ENCODE peak calls at places on chromosomes 1 and 21, in four cellular contexts. G, F, S and J are unnamed samples.

GRCh38 chr1:54813479-54814147 is 12.5 kb upstream of the TTC22 start:
- DNase-seq in G (peak), F (peak), S (no peak), J (no peak)

GRCh38 chr1:36132029-36132428 is 7.0 kb upstream of the COL8A2 start:
- DNase-seq in G (no peak), F (no peak), S (no peak), J (no peak)

GRCh38 chr1:100734716-100735115 is 15.2 kb downstream of the VCAM1 start:
- DNase-seq in G (no peak), F (no peak), S (no peak), J (no peak)

GRCh38 chr1:150410582-150411101 is 46.7 kb downstream of the RPRD2 start:
- DNase-seq in G (no peak), F (no peak), S (no peak), J (no peak)

GRCh38 chr1:20600156-20600555 is 11.3 kb downstream of the CDA start:
- DNase-seq in G (no peak), F (no peak), S (no peak), J (no peak)

GRCh38 chr21:20822559-20823133 is 175.6 kb upstream of the NCAM2 start:
- DNase-seq in G (no peak), F (no peak), S (no peak), J (no peak)

GRCh38 chr1:244779410-244779809 is 56.0 kb upstream of the COX20 start:
- DNase-seq in G (no peak), F (no peak), S (no peak), J (no peak)

GRCh38 chr1:89358287-89358893 is 5.5 kb upstream of the GBP6 start:
- DNase-seq in G (peak), F (peak), S (peak), J (no peak)

GRCh38 chr1:42523171-42523570 is 60.1 kb downstream of the CCDC30 start:
- DNase-seq in G (no peak), F (no peak), S (no peak), J (no peak)

GRCh38 chr1:232369912-232370311 is 260.0 kb downstream of the SIPA1L2 start:
- DNase-seq in G (no peak), F (no peak), S (no peak), J (no peak)

GRCh38 chr1:114756009-114756892 is 1.5 kb downstream of the CSDE1 start:
- DNase-seq in G (no peak), F (no peak), S (no peak), J (no peak)

GRCh38 chr1:110151175-110151715 is 951 bp downstream of the SLC6A17 start:
- DNase-seq in G (peak), F (no peak), S (no peak), J (no peak)

GRCh38 chr1:1759456-1760344 is 18.6 kb downstream of the NADK start:
- DNase-seq in G (no peak), F (peak), S (no peak), J (no peak)

GRCh38 chr1:107110346-107110745 is 30.5 kb upstream of the NTNG1 start:
- DNase-seq in G (no peak), F (no peak), S (no peak), J (no peak)

GRCh38 chr1:7505871-7506676 is 265.0 kb upstream of the VAMP3 start:
- DNase-seq in G (no peak), F (no peak), S (no peak), J (no peak)
- H3K27ac ChIP-seq in G (no peak), F (no peak), S (no peak), J (no peak)

GRCh38 chr1:52502789-52503188 is 50.1 kb downstream of the TUT4 start:
- DNase-seq in G (no peak), F (no peak), S (no peak), J (no peak)

GRCh38 chr1:52506920-52507546 is 45.9 kb downstream of the TUT4 start:
- DNase-seq in G (no peak), F (no peak), S (no peak), J (no peak)

GRCh38 chr1:52504720-52505119 is 48.2 kb downstream of the TUT4 start:
- DNase-seq in G (no peak), F (no peak), S (no peak), J (no peak)

GRCh38 chr1:52506349-52506748 is 46.5 kb downstream of the TUT4 start:
- DNase-seq in G (no peak), F (no peak), S (no peak), J (no peak)

GRCh38 chr1:52503706-52504105 is 49.2 kb downstream of the TUT4 start:
- DNase-seq in G (no peak), F (no peak), S (no peak), J (no peak)
- H3K27ac ChIP-seq in G (no peak), F (no peak), S (no peak), J (no peak)

DNA sequence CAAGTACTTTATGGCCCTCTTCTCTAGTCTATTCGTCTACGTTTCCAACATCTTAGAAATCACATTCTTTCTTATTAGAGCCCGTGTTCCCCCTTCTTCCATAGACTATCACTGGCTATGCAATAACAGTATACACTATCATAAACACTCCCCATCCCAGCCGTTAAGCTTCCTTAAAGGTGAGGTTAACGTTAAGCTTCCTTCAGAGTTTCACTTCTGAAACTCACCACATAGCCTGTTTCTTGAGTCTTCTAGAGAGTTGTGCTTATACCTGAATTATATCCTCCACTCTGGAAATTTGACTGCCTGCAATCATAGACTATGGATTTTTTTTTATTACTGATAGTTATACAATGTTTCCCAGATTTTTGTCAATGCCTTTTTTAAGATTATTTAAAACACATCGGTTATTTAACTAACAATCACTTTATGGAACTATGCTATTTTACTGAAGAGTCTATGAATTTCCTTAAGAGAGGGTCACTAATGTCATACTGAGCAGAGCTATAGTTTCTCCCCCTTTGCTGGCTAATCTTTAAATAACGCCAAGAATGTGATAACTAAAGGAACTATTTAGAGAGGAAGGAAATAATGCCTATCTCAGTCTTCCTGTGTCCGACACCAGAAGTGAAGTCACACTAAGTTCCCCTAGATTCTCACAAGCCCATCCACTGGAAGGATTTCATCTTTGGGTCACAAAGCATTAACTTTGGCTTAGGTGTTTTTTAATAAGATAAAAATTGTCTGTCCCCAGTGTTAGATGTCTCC is 16.8 kb downstream of the FCER1A start:
- DNase-seq in G (no peak), F (no peak), S (no peak), J (no peak)
- H3K27ac ChIP-seq in G (no peak), F (no peak), S (no peak), J (no peak)

DNA sequence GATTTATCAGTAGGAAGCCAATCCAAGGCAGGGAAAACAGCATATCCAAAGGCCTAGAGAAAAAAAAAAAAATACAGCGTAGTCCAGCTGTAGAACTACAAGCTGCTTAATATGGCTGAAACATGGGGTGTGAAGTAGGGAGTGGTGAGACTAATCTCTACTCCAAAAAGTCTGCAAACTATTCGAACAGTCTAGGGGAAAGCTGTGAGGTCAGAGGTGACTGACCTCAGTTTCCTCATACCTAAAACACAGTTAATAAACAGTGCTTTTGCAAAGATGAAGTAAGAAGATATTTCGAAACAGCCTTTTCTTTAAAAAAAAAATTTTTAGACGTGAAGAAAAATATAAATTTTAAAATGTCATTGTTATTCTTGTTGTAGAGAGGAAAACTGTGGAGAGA is 889 bp downstream of the ITLN1 start:
- DNase-seq in G (no peak), F (no peak), S (no peak), J (no peak)
- H3K27ac ChIP-seq in G (no peak), F (no peak), S (no peak), J (no peak)

GRCh38 chr1:226659136-226659535 is 79.9 kb downstream of the ITPKB start:
- DNase-seq in G (no peak), F (no peak), S (no peak), J (no peak)

GRCh38 chr1:226659641-226660040 is 79.4 kb downstream of the ITPKB start:
- DNase-seq in G (no peak), F (no peak), S (no peak), J (no peak)

GRCh38 chr1:226661965-226662364 is 77.1 kb downstream of the ITPKB start:
- DNase-seq in G (no peak), F (no peak), S (no peak), J (no peak)

GRCh38 chr1:226661271-226661670 is 77.8 kb downstream of the ITPKB start:
- DNase-seq in G (no peak), F (no peak), S (no peak), J (no peak)

DNA sequence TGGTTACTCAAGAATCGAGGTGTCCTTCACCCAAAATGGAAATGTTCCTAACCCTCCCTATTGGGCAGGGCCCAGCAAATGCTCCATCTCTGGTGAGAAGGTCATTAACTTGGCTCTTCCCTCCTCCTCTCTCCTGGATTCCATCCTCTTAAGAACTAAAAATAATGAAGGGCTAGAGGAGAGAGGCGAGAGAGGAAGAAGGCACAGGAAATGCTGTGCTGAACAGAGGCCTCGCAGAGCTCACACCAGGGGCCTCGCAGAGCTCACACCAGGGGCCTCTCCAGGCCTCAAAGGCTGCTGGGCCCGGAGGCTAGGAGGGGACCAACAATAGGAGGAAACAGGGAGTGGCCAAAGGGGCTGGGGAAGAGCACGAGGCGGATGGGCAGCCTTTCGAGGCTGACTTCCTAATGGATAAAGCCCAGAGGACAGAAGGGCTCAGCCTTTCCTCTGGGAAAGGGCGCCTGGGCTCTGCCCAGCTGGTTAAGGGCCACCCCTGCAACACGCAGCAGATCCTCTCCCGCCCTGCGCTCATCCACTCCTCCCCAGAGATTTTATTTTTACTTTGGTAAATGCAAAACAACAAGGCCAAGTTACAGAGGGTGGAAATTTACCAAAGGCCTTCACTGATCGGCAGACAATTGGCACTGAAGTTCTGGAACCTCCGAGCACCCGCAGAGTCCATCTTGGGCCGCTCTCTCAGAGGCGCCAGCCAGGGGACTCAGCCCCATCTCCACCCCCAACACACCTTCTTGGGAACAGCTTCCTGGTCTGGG is 78.5 kb downstream of the ITPKB start:
- DNase-seq in G (no peak), F (no peak), S (no peak), J (no peak)
- H3K27ac ChIP-seq in G (no peak), F (peak), S (peak), J (no peak)

GRCh38 chr1:95096218-95096841 is 20.8 kb upstream of the TLCD4 start:
- DNase-seq in G (no peak), F (no peak), S (no peak), J (no peak)

GRCh38 chr1:95098196-95098595 is 19.0 kb upstream of the TLCD4 start:
- DNase-seq in G (no peak), F (no peak), S (no peak), J (no peak)

GRCh38 chr1:95097426-95097825 is 19.7 kb upstream of the TLCD4 start:
- DNase-seq in G (no peak), F (no peak), S (no peak), J (no peak)

GRCh38 chr1:95094923-95095322 is 22.2 kb upstream of the ALG14 start:
- DNase-seq in G (no peak), F (no peak), S (no peak), J (no peak)

GRCh38 chr1:95095833-95096217 is 21.3 kb upstream of the TLCD4 start:
- DNase-seq in G (no peak), F (no peak), S (no peak), J (no peak)
- H3K27ac ChIP-seq in G (no peak), F (no peak), S (no peak), J (no peak)

GRCh38 chr1:225520587-225521227 is 92.9 kb upstream of the LBR start:
- DNase-seq in G (no peak), F (no peak), S (no peak), J (no peak)
- H3K27ac ChIP-seq in G (no peak), F (no peak), S (no peak), J (no peak)

GRCh38 chr1:13948851-13949490 is 249.0 kb downstream of the PRDM2 start:
- DNase-seq in G (no peak), F (no peak), S (no peak), J (peak)

GRCh38 chr1:13950637-13951036 is 250.6 kb downstream of the PRDM2 start:
- DNase-seq in G (peak), F (no peak), S (no peak), J (no peak)

GRCh38 chr1:13948396-13948795 is 248.4 kb downstream of the PRDM2 start:
- DNase-seq in G (no peak), F (no peak), S (no peak), J (no peak)

GRCh38 chr1:13947658-13948057 is 247.7 kb downstream of the PRDM2 start:
- DNase-seq in G (no peak), F (no peak), S (no peak), J (no peak)

GRCh38 chr1:13949571-13949970 is 249.6 kb downstream of the PRDM2 start:
- DNase-seq in G (no peak), F (no peak), S (no peak), J (peak)
- H3K27ac ChIP-seq in G (no peak), F (no peak), S (no peak), J (peak)

DNA sequence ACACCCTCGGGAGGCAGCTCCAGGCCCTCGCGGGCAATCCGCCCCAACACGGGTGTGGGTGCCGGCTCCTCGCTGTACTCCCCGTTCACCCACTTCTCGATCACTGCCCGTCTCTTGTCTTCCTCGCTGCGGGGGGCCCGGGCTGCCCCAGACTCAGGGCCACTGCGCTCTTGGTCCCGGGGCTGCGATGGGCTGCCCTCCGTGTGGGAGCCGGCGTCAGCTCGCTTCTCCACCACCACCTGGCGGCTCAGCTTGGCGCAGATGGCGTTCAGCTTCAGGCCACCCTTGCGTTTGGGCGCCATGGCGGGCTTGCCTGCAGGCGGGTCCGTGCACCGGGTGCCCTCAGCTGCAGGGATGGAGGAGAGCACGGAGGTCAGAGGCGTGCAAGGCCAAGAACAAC is 131.2 kb downstream of the CASZ1 start:
- DNase-seq in G (no peak), F (no peak), S (no peak), J (no peak)
- H3K27ac ChIP-seq in G (no peak), F (peak), S (no peak), J (peak)

DNA sequence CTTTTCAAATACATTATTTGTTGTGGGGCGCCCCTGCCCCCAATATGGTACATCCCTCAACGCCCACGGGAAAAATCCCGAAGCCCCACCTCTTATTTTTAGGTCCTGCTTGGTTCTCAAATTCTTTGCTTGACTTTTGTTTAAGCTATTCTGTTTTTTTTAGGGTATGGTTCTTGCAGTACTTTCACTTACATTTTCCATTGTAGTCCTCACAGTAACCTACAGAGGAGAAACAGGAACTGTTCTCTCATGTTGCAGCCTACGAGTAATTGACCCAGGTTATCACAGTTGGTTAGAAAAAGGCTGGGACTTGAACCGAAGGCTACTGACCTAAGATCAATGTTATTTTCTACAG is 699 bp upstream of the C21orf91 start:
- DNase-seq in G (no peak), F (no peak), S (no peak), J (no peak)
- H3K27ac ChIP-seq in G (no peak), F (peak), S (peak), J (peak)